ENCODE peak calls at places on chromosomes 1 and 21, in four cellular contexts. G, I, V and Q are unnamed samples.

GRCh38 chr1:151158311-151158710 is 1.9 kb downstream of the TNFAIP8L2 start:
- DNase-seq in G (peak; percentile 77), I (no peak), V (no peak), Q (no peak)

GRCh38 chr1:97461782-97462181 is 459.1 kb downstream of the DPYD start:
- DNase-seq in G (no peak), I (no peak), V (no peak), Q (no peak)

GRCh38 chr1:167673285-167673684 is 43.3 kb downstream of the RCSD1 start:
- DNase-seq in G (no peak), I (no peak), V (no peak), Q (no peak)

GRCh38 chr1:180920702-180921101 is 8.0 kb downstream of the KIAA1614 start:
- DNase-seq in G (no peak), I (no peak), V (no peak), Q (no peak)

GRCh38 chr1:235943581-235944114 is 76.9 kb upstream of the LYST start:
- DNase-seq in G (no peak), I (no peak), V (no peak), Q (no peak)

GRCh38 chr1:67629370-67630075 is 55.5 kb upstream of the GADD45A start:
- DNase-seq in G (no peak), I (no peak), V (no peak), Q (no peak)

GRCh38 chr1:222009105-222009730 is 267.3 kb upstream of the DUSP10 start:
- DNase-seq in G (no peak), I (peak; percentile 41), V (no peak), Q (peak; percentile 12)

GRCh38 chr1:23530089-23530749 is 814 bp downstream of the E2F2 start:
- DNase-seq in G (no peak), I (no peak), V (no peak), Q (no peak)

GRCh38 chr1:111334169-111334568 is 43.5 kb downstream of the CHIA start:
- DNase-seq in G (peak; percentile 71), I (peak; percentile 26), V (no peak), Q (no peak)

GRCh38 chr1:8202182-8202905 is 115.6 kb upstream of the SLC45A1 start:
- DNase-seq in G (peak; percentile 41), I (peak; percentile 74), V (no peak), Q (no peak)

GRCh38 chr1:20988030-20988825 is 188.5 kb downstream of the EIF4G3 start:
- DNase-seq in G (no peak), I (no peak), V (no peak), Q (no peak)

GRCh38 chr21:28257276-28257675 is 735.4 kb downstream of the LTN1 start:
- DNase-seq in G (no peak), I (no peak), V (no peak), Q (no peak)

GRCh38 chr1:169361281-169361680 is 6.3 kb downstream of the NME7 start:
- DNase-seq in G (no peak), I (no peak), V (no peak), Q (no peak)